ENCODE peak calls at places on chromosomes 11 and 22, in ten cellular contexts. One of them, this sample, is unnamed. For H3K27me3, the result is how much of the 10 kb centered on the place peaks cover.

GRCh38 chr11:66419825-66420224 is 1.0 kb upstream of the NPAS4 start:
- DNase-seq in IMR-90: no peak
- DNase-seq in AG04450: no peak
- DNase-seq in dorsolateral prefrontal cortex: peak
- DNase-seq in psoas muscle: no peak
- DNase-seq in neural progenitor cell: peak
- DNase-seq in brain microvascular endothelial cell: no peak
- DNase-seq in prostate gland: no peak
- DNase-seq in upper lobe of right lung: no peak
- DNase-seq in cardiac muscle cell: peak
- DNase-seq in this sample: no peak

GRCh38 chr11:78753297-78753696 is 178.6 kb upstream of the NARS2 start:
- DNase-seq in AG04450: no peak
- DNase-seq in neural progenitor cell: no peak
- DNase-seq in upper lobe of right lung: no peak
- DNase-seq in brain microvascular endothelial cell: no peak
- DNase-seq in IMR-90: peak
- DNase-seq in dorsolateral prefrontal cortex: no peak
- DNase-seq in psoas muscle: no peak
- DNase-seq in prostate gland: no peak
- DNase-seq in cardiac muscle cell: no peak
- DNase-seq in this sample: no peak

GRCh38 chr11:122491486-122491885 is 164.0 kb upstream of the UBASH3B start:
- DNase-seq in cardiac muscle cell: no peak
- DNase-seq in prostate gland: peak
- DNase-seq in AG04450: peak
- DNase-seq in upper lobe of right lung: no peak
- DNase-seq in brain microvascular endothelial cell: peak
- DNase-seq in dorsolateral prefrontal cortex: no peak
- DNase-seq in psoas muscle: no peak
- DNase-seq in IMR-90: peak
- DNase-seq in neural progenitor cell: no peak
- DNase-seq in this sample: no peak

GRCh38 chr11:6298605-6299004 is 21.7 kb downstream of the CAVIN3 start:
- DNase-seq in upper lobe of right lung: peak
- DNase-seq in AG04450: no peak
- DNase-seq in dorsolateral prefrontal cortex: peak
- DNase-seq in cardiac muscle cell: peak
- DNase-seq in psoas muscle: peak
- DNase-seq in IMR-90: no peak
- DNase-seq in prostate gland: no peak
- DNase-seq in neural progenitor cell: peak
- DNase-seq in brain microvascular endothelial cell: no peak
- DNase-seq in this sample: peak

GRCh38 chr11:13216019-13217006 is 61.3 kb upstream of the BMAL1 start:
- DNase-seq in dorsolateral prefrontal cortex: no peak
- DNase-seq in psoas muscle: peak
- DNase-seq in brain microvascular endothelial cell: peak
- DNase-seq in upper lobe of right lung: no peak
- DNase-seq in IMR-90: peak
- DNase-seq in AG04450: peak
- DNase-seq in prostate gland: no peak
- DNase-seq in neural progenitor cell: peak
- DNase-seq in cardiac muscle cell: no peak
- DNase-seq in this sample: no peak

GRCh38 chr11:1690167-1691026 is 6.6 kb upstream of the KRTAP5-6 start:
- DNase-seq in AG04450: no peak
- DNase-seq in cardiac muscle cell: no peak
- DNase-seq in IMR-90: no peak
- DNase-seq in dorsolateral prefrontal cortex: no peak
- DNase-seq in prostate gland: no peak
- DNase-seq in psoas muscle: no peak
- DNase-seq in upper lobe of right lung: no peak
- DNase-seq in neural progenitor cell: no peak
- DNase-seq in brain microvascular endothelial cell: no peak
- DNase-seq in this sample: no peak

GRCh38 chr11:73907191-73907590 is 30.4 kb downstream of the PAAF1 start:
- DNase-seq in prostate gland: no peak
- DNase-seq in cardiac muscle cell: no peak
- DNase-seq in psoas muscle: peak
- DNase-seq in dorsolateral prefrontal cortex: no peak
- DNase-seq in brain microvascular endothelial cell: peak
- DNase-seq in upper lobe of right lung: no peak
- DNase-seq in AG04450: no peak
- DNase-seq in IMR-90: peak
- DNase-seq in neural progenitor cell: no peak
- DNase-seq in this sample: no peak

GRCh38 chr11:128624269-128625170 is 37.2 kb upstream of the ETS1 start:
- DNase-seq in neural progenitor cell: no peak
- DNase-seq in cardiac muscle cell: no peak
- DNase-seq in AG04450: no peak
- DNase-seq in prostate gland: peak
- DNase-seq in psoas muscle: no peak
- DNase-seq in dorsolateral prefrontal cortex: no peak
- DNase-seq in brain microvascular endothelial cell: no peak
- DNase-seq in upper lobe of right lung: no peak
- DNase-seq in IMR-90: no peak
- DNase-seq in this sample: no peak

GRCh38 chr22:24830205-24830979 is 24.4 kb downstream of the SGSM1 start:
- DNase-seq in cardiac muscle cell: no peak
- DNase-seq in AG04450: no peak
- DNase-seq in prostate gland: no peak
- DNase-seq in brain microvascular endothelial cell: no peak
- DNase-seq in neural progenitor cell: peak
- DNase-seq in dorsolateral prefrontal cortex: no peak
- DNase-seq in psoas muscle: no peak
- DNase-seq in upper lobe of right lung: no peak
- DNase-seq in IMR-90: no peak
- DNase-seq in this sample: no peak

GRCh38 chr22:24833881-24834495 is 28.0 kb downstream of the SGSM1 start:
- DNase-seq in AG04450: no peak
- DNase-seq in cardiac muscle cell: no peak
- DNase-seq in psoas muscle: no peak
- DNase-seq in upper lobe of right lung: no peak
- DNase-seq in neural progenitor cell: no peak
- DNase-seq in IMR-90: no peak
- DNase-seq in dorsolateral prefrontal cortex: peak
- DNase-seq in prostate gland: no peak
- DNase-seq in brain microvascular endothelial cell: no peak
- DNase-seq in this sample: no peak

GRCh38 chr22:24836282-24836681 is 30.3 kb downstream of the SGSM1 start:
- DNase-seq in IMR-90: no peak
- DNase-seq in prostate gland: no peak
- DNase-seq in AG04450: no peak
- DNase-seq in brain microvascular endothelial cell: no peak
- DNase-seq in psoas muscle: no peak
- DNase-seq in dorsolateral prefrontal cortex: no peak
- DNase-seq in upper lobe of right lung: no peak
- DNase-seq in neural progenitor cell: no peak
- DNase-seq in cardiac muscle cell: no peak
- DNase-seq in this sample: no peak

GRCh38 chr22:24831678-24832077 is 25.7 kb downstream of the SGSM1 start:
- DNase-seq in IMR-90: no peak
- DNase-seq in AG04450: no peak
- DNase-seq in dorsolateral prefrontal cortex: no peak
- DNase-seq in neural progenitor cell: no peak
- DNase-seq in brain microvascular endothelial cell: no peak
- DNase-seq in upper lobe of right lung: no peak
- DNase-seq in cardiac muscle cell: no peak
- DNase-seq in prostate gland: no peak
- DNase-seq in psoas muscle: no peak
- DNase-seq in this sample: no peak

DNA sequence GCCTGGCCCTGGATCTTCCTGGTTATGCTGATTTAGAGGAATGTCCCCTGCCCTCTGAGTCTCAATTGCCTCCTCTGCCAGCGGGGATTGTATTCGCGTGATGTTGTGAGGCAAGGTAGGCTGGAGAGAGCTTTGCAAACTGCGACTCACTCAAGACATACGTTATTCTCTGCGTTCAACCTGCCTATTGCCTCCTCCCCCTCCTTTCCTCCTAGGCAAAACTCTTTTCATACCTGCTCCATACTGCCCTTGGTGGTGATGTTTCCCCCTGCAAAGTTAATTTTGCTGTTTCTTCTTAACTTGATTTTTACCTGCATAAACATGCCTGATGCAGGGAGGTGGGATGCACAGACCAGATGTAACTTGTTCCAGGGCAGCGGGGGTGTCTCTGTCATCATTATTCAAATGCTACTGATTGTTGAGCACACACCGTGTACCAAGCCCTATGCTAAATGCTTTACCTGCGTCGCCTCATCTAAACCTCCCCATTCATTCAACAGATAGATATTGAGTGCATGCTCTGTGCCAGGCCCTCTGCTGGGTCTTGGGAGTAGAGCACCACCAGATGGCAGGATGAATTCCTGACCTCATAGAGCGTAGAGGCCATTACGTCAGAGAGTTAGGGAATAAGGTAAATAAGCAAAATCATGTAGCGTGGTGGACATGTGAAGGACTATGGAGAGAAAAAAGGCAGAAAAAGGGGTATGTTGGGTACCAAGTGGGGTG is 29.0 kb downstream of the SGSM1 start:
- DNase-seq in IMR-90: peak
- DNase-seq in dorsolateral prefrontal cortex: peak
- DNase-seq in neural progenitor cell: peak
- DNase-seq in prostate gland: no peak
- DNase-seq in cardiac muscle cell: no peak
- DNase-seq in psoas muscle: no peak
- DNase-seq in brain microvascular endothelial cell: no peak
- DNase-seq in AG04450: no peak
- DNase-seq in upper lobe of right lung: no peak
- DNase-seq in this sample: peak
- TF ChIP-seq CTCF in IMR-90: no peak
- TF ChIP-seq CTCF in dorsolateral prefrontal cortex: no peak
- TF ChIP-seq CTCF in neural progenitor cell: peak
- TF ChIP-seq CTCF in prostate gland: no peak
- TF ChIP-seq CTCF in cardiac muscle cell: peak
- TF ChIP-seq CTCF in psoas muscle: no peak
- TF ChIP-seq CTCF in brain microvascular endothelial cell: peak
- TF ChIP-seq CTCF in AG04450: peak
- TF ChIP-seq CTCF in upper lobe of right lung: no peak
- TF ChIP-seq CTCF in this sample: no peak

DNA sequence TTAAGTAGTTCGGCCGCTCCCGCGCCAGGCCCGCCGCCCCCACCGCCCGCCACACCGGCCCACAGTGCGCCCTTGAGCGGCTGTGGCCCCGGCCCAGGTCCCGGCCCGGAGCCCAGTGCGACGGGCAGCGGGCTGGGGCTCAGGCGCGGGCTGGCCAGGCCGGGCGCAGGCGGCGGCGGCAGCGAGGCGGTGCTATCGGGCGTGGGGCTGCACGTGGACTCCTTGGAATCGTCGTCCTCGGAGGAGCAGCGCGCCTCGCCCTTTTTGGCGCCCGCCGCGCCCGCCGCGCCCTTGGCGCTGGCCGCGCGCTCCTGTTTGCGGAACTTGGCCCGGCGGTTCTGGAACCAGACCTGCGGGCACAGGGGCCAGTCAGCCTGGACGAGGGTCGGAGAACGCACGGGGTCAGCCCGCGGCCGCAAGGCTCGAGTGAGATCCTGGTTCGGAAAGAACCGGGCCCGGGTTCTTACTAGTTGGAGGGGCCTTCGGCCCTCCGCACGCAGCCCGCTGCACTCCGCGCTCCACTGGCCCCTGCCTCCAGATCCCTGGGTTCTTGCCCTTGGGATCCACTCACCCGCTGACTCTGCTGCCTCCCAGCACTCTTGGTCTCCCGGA is 4.0 kb downstream of the PHOX2A start:
- DNase-seq in psoas muscle: peak
- DNase-seq in upper lobe of right lung: peak
- DNase-seq in neural progenitor cell: peak
- DNase-seq in cardiac muscle cell: peak
- DNase-seq in prostate gland: peak
- DNase-seq in brain microvascular endothelial cell: no peak
- DNase-seq in dorsolateral prefrontal cortex: no peak
- DNase-seq in IMR-90: no peak
- DNase-seq in AG04450: no peak
- DNase-seq in this sample: no peak
- H3K4me3 ChIP-seq in psoas muscle: peak
- H3K4me3 ChIP-seq in upper lobe of right lung: peak
- H3K4me3 ChIP-seq in neural progenitor cell: peak
- H3K4me3 ChIP-seq in cardiac muscle cell: peak
- H3K4me3 ChIP-seq in prostate gland: peak
- H3K4me3 ChIP-seq in brain microvascular endothelial cell: no peak
- H3K4me3 ChIP-seq in dorsolateral prefrontal cortex: peak
- H3K4me3 ChIP-seq in IMR-90: no peak
- H3K4me3 ChIP-seq in AG04450: peak
- H3K4me3 ChIP-seq in this sample: peak

DNA sequence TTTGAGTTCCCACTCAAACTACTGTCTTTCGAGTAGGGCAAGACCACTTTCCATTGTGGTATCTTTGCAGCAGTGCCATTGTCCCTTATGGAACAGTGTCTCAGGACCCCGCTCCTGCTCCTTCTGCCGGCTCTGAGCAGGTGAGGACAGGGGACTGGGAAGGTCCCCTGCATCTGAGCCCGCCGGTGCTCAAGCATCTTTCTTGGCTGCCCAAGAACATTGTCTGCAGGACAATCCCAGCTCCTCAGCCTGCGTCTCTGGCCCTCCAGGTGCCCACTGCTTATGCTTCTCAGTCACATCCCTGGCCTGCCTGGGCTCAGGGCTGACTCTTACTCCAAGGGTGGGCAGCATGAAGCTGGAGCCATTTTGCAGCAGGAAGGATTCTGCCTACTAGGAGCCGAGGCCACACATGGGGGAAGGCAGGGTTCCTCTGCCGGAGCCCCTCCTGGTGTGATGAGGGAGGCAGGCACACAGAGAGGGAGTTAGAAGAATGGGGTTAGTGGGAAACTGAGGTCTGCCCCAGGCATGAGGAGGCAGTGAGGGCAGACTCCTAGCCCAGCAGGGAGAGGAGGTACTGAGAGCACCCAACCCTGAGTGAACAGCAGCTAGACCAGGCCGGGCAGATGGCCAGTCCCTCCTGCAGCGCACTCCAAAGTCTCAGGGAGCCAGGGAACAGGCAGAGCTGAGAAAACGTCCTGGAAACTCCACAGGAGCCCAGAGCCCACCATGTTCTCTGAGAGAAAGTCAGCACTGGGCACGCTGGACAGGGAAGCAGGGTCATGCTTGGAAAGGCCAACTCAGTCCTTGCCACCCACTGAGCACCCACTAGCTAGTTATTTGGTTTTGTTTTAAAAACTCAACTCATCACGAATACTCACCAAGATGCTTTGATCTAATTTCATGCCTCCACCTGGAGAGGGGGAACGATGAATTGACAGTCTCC is 7.5 kb upstream of the PPARA start:
- DNase-seq in upper lobe of right lung: no peak
- DNase-seq in neural progenitor cell: no peak
- DNase-seq in cardiac muscle cell: no peak
- DNase-seq in prostate gland: no peak
- DNase-seq in AG04450: no peak
- DNase-seq in brain microvascular endothelial cell: no peak
- DNase-seq in IMR-90: no peak
- DNase-seq in dorsolateral prefrontal cortex: no peak
- DNase-seq in psoas muscle: no peak
- DNase-seq in this sample: no peak
- H3K27me3 ChIP-seq in upper lobe of right lung: under half
- H3K27me3 ChIP-seq in neural progenitor cell: under half
- H3K27me3 ChIP-seq in cardiac muscle cell: under half
- H3K27me3 ChIP-seq in prostate gland: under half
- H3K27me3 ChIP-seq in AG04450: under half
- H3K27me3 ChIP-seq in brain microvascular endothelial cell: under half
- H3K27me3 ChIP-seq in IMR-90: under half
- H3K27me3 ChIP-seq in dorsolateral prefrontal cortex: under half
- H3K27me3 ChIP-seq in psoas muscle: under half
- H3K27me3 ChIP-seq in this sample: under half

DNA sequence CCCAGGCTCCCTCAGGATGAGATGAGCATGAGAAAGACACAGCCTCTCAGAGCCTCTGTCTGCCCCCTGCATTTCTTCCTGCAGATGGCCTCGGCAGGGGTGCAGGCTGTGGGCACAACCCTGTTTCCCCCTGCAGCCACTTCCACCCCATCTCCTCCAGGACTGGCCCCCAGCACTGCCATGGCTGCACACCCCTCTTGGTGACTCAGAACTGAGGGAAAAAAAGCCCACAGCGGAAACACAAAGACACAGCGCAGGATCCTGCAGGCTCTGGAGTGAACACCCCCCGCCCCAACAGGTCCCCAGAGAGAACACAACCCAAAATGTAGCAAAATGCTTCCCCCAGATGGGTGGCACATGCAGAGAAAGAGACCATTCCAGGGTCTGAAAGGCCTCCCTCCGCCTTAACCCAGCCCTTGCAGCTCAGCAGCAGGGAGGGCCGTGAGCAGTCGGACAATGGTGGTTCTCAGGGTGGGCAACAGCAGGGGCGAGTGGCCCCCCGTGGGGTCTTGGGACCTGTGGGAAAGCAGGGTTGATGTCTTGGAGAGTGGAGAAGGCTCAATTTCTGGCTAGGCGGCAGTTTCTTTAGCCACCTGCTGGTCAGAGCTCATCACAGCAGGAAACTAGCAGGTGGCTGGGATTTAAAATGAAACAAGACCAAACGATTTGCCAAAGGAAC is 8.0 kb downstream of the TUBGCP6 start:
- DNase-seq in brain microvascular endothelial cell: no peak
- DNase-seq in upper lobe of right lung: no peak
- DNase-seq in prostate gland: no peak
- DNase-seq in IMR-90: peak
- DNase-seq in dorsolateral prefrontal cortex: no peak
- DNase-seq in neural progenitor cell: peak
- DNase-seq in cardiac muscle cell: no peak
- DNase-seq in AG04450: no peak
- DNase-seq in psoas muscle: no peak
- DNase-seq in this sample: peak
- TF ChIP-seq CTCF in brain microvascular endothelial cell: peak
- TF ChIP-seq CTCF in upper lobe of right lung: no peak
- TF ChIP-seq CTCF in prostate gland: no peak
- TF ChIP-seq CTCF in IMR-90: peak
- TF ChIP-seq CTCF in dorsolateral prefrontal cortex: peak
- TF ChIP-seq CTCF in neural progenitor cell: peak
- TF ChIP-seq CTCF in cardiac muscle cell: peak
- TF ChIP-seq CTCF in AG04450: peak
- TF ChIP-seq CTCF in psoas muscle: peak
- TF ChIP-seq CTCF in this sample: peak